ENCODE peak calls at places on chromosome 20, in ten cellular contexts. D, J, R, V, F, H, N, O, Q and A are unnamed samples.
A peak's percentile ranks its signal among the peaks of the same experiment; 100 is the strongest.

GRCh38 chr20:57821930-57822329 is 112.1 kb upstream of the PMEPA1 start:
- DNase-seq in D (no peak), J (no peak), R (no peak), V (no peak), F (no peak), H (no peak), N (no peak), O (no peak), Q (no peak), A (no peak)

GRCh38 chr20:38840053-38840893 is 34.8 kb downstream of the PPP1R16B start:
- DNase-seq in D (no peak), J (no peak), R (no peak), V (no peak), F (no peak), H (no peak), N (no peak), O (no peak), Q (no peak), A (no peak)

GRCh38 chr20:23257106-23257761 is 93.4 kb upstream of the NXT1 start:
- DNase-seq in D (no peak), J (no peak), R (no peak), V (peak; percentile 40), F (no peak), H (peak; percentile 16), N (no peak), O (no peak), Q (no peak), A (no peak)

GRCh38 chr20:63821824-63822223 is 9.2 kb downstream of the ZBTB46 start:
- DNase-seq in D (no peak), J (no peak), R (no peak), V (no peak), F (no peak), H (no peak), N (no peak), O (no peak), Q (no peak), A (no peak)

GRCh38 chr20:24636626-24637025 is 167.2 kb downstream of the SYNDIG1 start:
- DNase-seq in D (no peak), J (no peak), R (no peak), V (no peak), F (no peak), H (no peak), N (no peak), O (no peak), Q (no peak), A (no peak)

GRCh38 chr20:63941282-63942060 is 14.7 kb downstream of the UCKL1 start:
- DNase-seq in D (peak; percentile 35), J (no peak), R (no peak), V (no peak), F (peak; percentile 58), H (no peak), N (no peak), O (no peak), Q (peak; percentile 79), A (peak; percentile 77)

GRCh38 chr20:62069741-62070216 is 4.1 kb upstream of the TAF4 start:
- DNase-seq in D (peak; percentile 86), J (peak; percentile 72), R (no peak), V (peak; percentile 62), F (no peak), H (no peak), N (peak; percentile 71), O (peak; percentile 65), Q (no peak), A (no peak)

GRCh38 chr20:41716436-41716835 is 98.3 kb upstream of the CHD6 start:
- DNase-seq in D (no peak), J (peak; percentile 41), R (no peak), V (peak; percentile 9), F (no peak), H (no peak), N (no peak), O (no peak), Q (no peak), A (no peak)

GRCh38 chr20:60727425-60727824 is 524.6 kb upstream of the CDH4 start:
- DNase-seq in D (no peak), J (peak; percentile 1), R (no peak), V (no peak), F (no peak), H (no peak), N (no peak), O (peak; percentile 1), Q (no peak), A (no peak)

GRCh38 chr20:47236639-47236900 is 119.9 kb downstream of the ZMYND8 start:
- DNase-seq in D (no peak), J (no peak), R (no peak), V (no peak), F (no peak), H (no peak), N (no peak), O (no peak), Q (no peak), A (no peak)

GRCh38 chr20:61478094-61478493 is 226.0 kb downstream of the CDH4 start:
- DNase-seq in D (no peak), J (no peak), R (no peak), V (no peak), F (no peak), H (no peak), N (no peak), O (no peak), Q (no peak), A (no peak)

GRCh38 chr20:33685328-33686007 is 717 bp downstream of the E2F1 start:
- DNase-seq in D (peak; percentile 41), J (peak; percentile 51), R (peak; percentile 62), V (no peak), F (peak; percentile 48), H (no peak), N (peak; percentile 26), O (no peak), Q (no peak), A (peak; percentile 67)

GRCh38 chr20:50837532-50838321 is 42.9 kb downstream of the BCAS4 start:
- DNase-seq in D (peak; percentile 90), J (peak; percentile 89), R (peak; percentile 41), V (peak; percentile 85), F (no peak), H (no peak), N (no peak), O (peak; percentile 91), Q (no peak), A (no peak)

GRCh38 chr20:31869942-31870702 is at the start of the genes DUSP15 and TTLL9:
- DNase-seq in D (peak; percentile 31), J (no peak), R (no peak), V (no peak), F (no peak), H (peak; percentile 73), N (peak; percentile 12), O (peak; percentile 54), Q (peak; percentile 59), A (peak; percentile 73)

GRCh38 chr20:60820149-60820548 is 431.9 kb upstream of the CDH4 start:
- DNase-seq in D (no peak), J (no peak), R (no peak), V (no peak), F (no peak), H (no peak), N (no peak), O (no peak), Q (no peak), A (no peak)

GRCh38 chr20:50281831-50282591 is 91.4 kb downstream of the CEBPB start:
- DNase-seq in D (no peak), J (no peak), R (no peak), V (no peak), F (peak; percentile 41), H (no peak), N (no peak), O (no peak), Q (no peak), A (peak; percentile 79)

GRCh38 chr20:38523697-38524096 is 51.1 kb downstream of the RALGAPB start:
- DNase-seq in D (peak; percentile 69), J (peak; percentile 50), R (no peak), V (peak; percentile 20), F (peak; percentile 6), H (no peak), N (peak; percentile 12), O (peak; percentile 21), Q (no peak), A (no peak)

GRCh38 chr20:24762791-24763350 is 186.2 kb upstream of the CST7 start:
- DNase-seq in D (no peak), J (no peak), R (no peak), V (no peak), F (no peak), H (no peak), N (no peak), O (no peak), Q (no peak), A (no peak)

GRCh38 chr20:63536997-63537524 is at the start of gene PTK6:
- DNase-seq in D (no peak), J (no peak), R (no peak), V (no peak), F (peak; percentile 70), H (peak; percentile 16), N (no peak), O (no peak), Q (peak; percentile 98), A (no peak)

GRCh38 chr20:44646023-44646640 is 5.4 kb downstream of the ADA start:
- DNase-seq in D (no peak), J (no peak), R (peak; percentile 62), V (peak; percentile 75), F (no peak), H (no peak), N (no peak), O (peak; percentile 24), Q (no peak), A (no peak)

GRCh38 chr20:53609501-53610445 is 16.1 kb upstream of the ZNF217 start:
- DNase-seq in D (peak; percentile 14), J (peak; percentile 71), R (peak; percentile 76), V (peak; percentile 48), F (peak; percentile 88), H (no peak), N (no peak), O (peak; percentile 59), Q (no peak), A (no peak)

GRCh38 chr20:48189177-48189576 is 403.9 kb upstream of the SULF2 start:
- DNase-seq in D (peak; percentile 56), J (peak; percentile 35), R (peak; percentile 14), V (peak; percentile 3), F (peak; percentile 25), H (no peak), N (peak; percentile 25), O (peak; percentile 43), Q (peak; percentile 75), A (peak; percentile 52)

GRCh38 chr20:43781215-43781614 is 54.4 kb upstream of the GTSF1L start:
- DNase-seq in D (no peak), J (no peak), R (no peak), V (no peak), F (no peak), H (no peak), N (no peak), O (no peak), Q (no peak), A (no peak)

GRCh38 chr20:17562804-17563305 is 7.0 kb upstream of the DSTN start:
- DNase-seq in D (peak; percentile 53), J (peak; percentile 79), R (no peak), V (peak; percentile 76), F (peak; percentile 83), H (no peak), N (no peak), O (peak; percentile 94), Q (peak; percentile 30), A (no peak)

GRCh38 chr20:32483351-32484220 is 101.5 kb downstream of the NOL4L start:
- DNase-seq in D (peak; percentile 65), J (peak; percentile 88), R (peak; percentile 62), V (peak; percentile 87), F (peak; percentile 84), H (peak; percentile 85), N (peak; percentile 76), O (peak; percentile 91), Q (peak; percentile 75), A (peak; percentile 84)

GRCh38 chr20:1934162-1934561 is 39.0 kb downstream of the SIRPA start:
- DNase-seq in D (peak; percentile 88), J (peak; percentile 59), R (no peak), V (no peak), F (no peak), H (no peak), N (no peak), O (no peak), Q (no peak), A (no peak)

GRCh38 chr20:48804300-48804980 is 23.4 kb downstream of the PREX1 start:
- DNase-seq in D (no peak), J (no peak), R (no peak), V (no peak), F (no peak), H (no peak), N (no peak), O (no peak), Q (no peak), A (no peak)

GRCh38 chr20:50283922-50284810 is 93.5 kb downstream of the CEBPB start:
- DNase-seq in D (peak; percentile 58), J (peak; percentile 71), R (peak; percentile 35), V (peak; percentile 43), F (peak; percentile 80), H (no peak), N (no peak), O (peak; percentile 43), Q (no peak), A (no peak)